ENCODE peak calls at places on chromosomes 12 and 14, in seven cellular contexts. P, J, B, O, S, A and D are unnamed samples.
A peak's percentile ranks its signal among the peaks of the same experiment; 100 is the strongest.

GRCh38 chr14:105694961-105695360 is 168.6 kb downstream of the TMEM121 start:
- DNase-seq in P (no peak), J (no peak), B (no peak), O (no peak), S (no peak), A (no peak), D (no peak)

GRCh38 chr12:27424631-27425230 is 21.8 kb upstream of the SMCO2 start:
- DNase-seq in P (peak; percentile 78), J (no peak), B (peak; percentile 44), O (no peak), S (no peak), A (peak; percentile 50), D (no peak)

GRCh38 chr12:52865090-52865944 is 16.5 kb upstream of the KRT78 start:
- DNase-seq in P (peak; percentile 74), J (no peak), B (peak; percentile 39), O (peak; percentile 21), S (peak; percentile 95), A (peak; percentile 84), D (no peak)

GRCh38 chr14:25132734-25133422 is 82.9 kb upstream of the STXBP6 start:
- DNase-seq in P (peak; percentile 69), J (peak; percentile 29), B (peak; percentile 23), O (peak; percentile 26), S (peak; percentile 89), A (peak; percentile 76), D (no peak)

GRCh38 chr12:30585877-30586276 is 109.8 kb downstream of the IPO8 start:
- DNase-seq in P (no peak), J (no peak), B (no peak), O (no peak), S (no peak), A (no peak), D (no peak)

GRCh38 chr14:45065951-45066350 is 18.0 kb upstream of the PRPF39 start:
- DNase-seq in P (no peak), J (no peak), B (no peak), O (no peak), S (no peak), A (peak; percentile 12), D (no peak)

GRCh38 chr14:70073924-70074566 is 114.7 kb downstream of the SLC8A3 start:
- DNase-seq in P (peak; percentile 70), J (peak; percentile 18), B (no peak), O (no peak), S (no peak), A (peak; percentile 79), D (peak; percentile 78)

GRCh38 chr12:12803186-12803585 is 10.0 kb upstream of the DDX47 start:
- DNase-seq in P (peak; percentile 88), J (no peak), B (peak; percentile 89), O (peak; percentile 71), S (peak; percentile 91), A (no peak), D (peak; percentile 83)

GRCh38 chr12:89019439-89020120 is 332.7 kb downstream of the DUSP6 start:
- DNase-seq in P (peak; percentile 91), J (peak; percentile 64), B (peak; percentile 66), O (peak; percentile 74), S (peak; percentile 93), A (peak; percentile 88), D (peak; percentile 63)

GRCh38 chr14:54565236-54566151 is 1.4 kb upstream of the SAMD4A start:
- DNase-seq in P (peak; percentile 87), J (peak; percentile 77), B (peak; percentile 80), O (peak; percentile 85), S (peak; percentile 99), A (peak; percentile 93), D (peak; percentile 91)

GRCh38 chr12:59808317-59808910 is 212.6 kb downstream of the SLC16A7 start:
- DNase-seq in P (peak; percentile 61), J (no peak), B (peak; percentile 16), O (no peak), S (no peak), A (peak; percentile 56), D (no peak)

GRCh38 chr14:105326891-105327694 is 12.5 kb downstream of the PACS2 start:
- DNase-seq in P (no peak), J (no peak), B (no peak), O (no peak), S (no peak), A (no peak), D (peak; percentile 73)

GRCh38 chr14:87000071-87000470 is 992.9 kb downstream of the GALC start:
- DNase-seq in P (no peak), J (no peak), B (no peak), O (no peak), S (no peak), A (no peak), D (no peak)

GRCh38 chr14:101977311-101978071 is 13.1 kb downstream of the DYNC1H1 start:
- DNase-seq in P (peak; percentile 53), J (no peak), B (no peak), O (no peak), S (peak; percentile 21), A (no peak), D (no peak)

GRCh38 chr12:10736460-10736859 is 13.3 kb upstream of the YBX3 start:
- DNase-seq in P (no peak), J (no peak), B (no peak), O (no peak), S (no peak), A (no peak), D (no peak)

GRCh38 chr12:25151476-25151875 is 43.5 kb downstream of the DNAI7 start:
- DNase-seq in P (peak; percentile 97), J (no peak), B (peak; percentile 98), O (no peak), S (no peak), A (peak; percentile 35), D (peak; percentile 60)

GRCh38 chr14:72634910-72635647 is 258.8 kb downstream of the DPF3 start:
- DNase-seq in P (no peak), J (no peak), B (no peak), O (no peak), S (peak; percentile 14), A (no peak), D (no peak)
- TF ChIP-seq CTCF in P (no peak), J (no peak), B (no peak), O (no peak), S (no peak), A (no peak), D (no peak)

GRCh38 chr12:110995615-110996014 is 75.2 kb upstream of the MYL2 start:
- DNase-seq in P (no peak), J (no peak), B (no peak), O (no peak), S (no peak), A (no peak), D (no peak)
- TF ChIP-seq CTCF in P (no peak), J (no peak), B (no peak), O (no peak), S (no peak), A (no peak), D (no peak)

GRCh38 chr12:2052861-2053674 is at the start of gene CACNA1C:
- DNase-seq in P (peak; percentile 47), J (peak; percentile 16), B (peak; percentile 47), O (no peak), S (peak; percentile 86), A (peak; percentile 85), D (no peak)
- TF ChIP-seq CTCF in P (peak; percentile 3), J (no peak), B (no peak), O (peak; percentile 5), S (no peak), A (no peak), D (peak; percentile 5)

GRCh38 chr12:79406993-79407392 is 283.8 kb downstream of the PAWR start:
- DNase-seq in P (peak; percentile 45), J (no peak), B (no peak), O (no peak), S (no peak), A (no peak), D (no peak)

GRCh38 chr12:79408665-79409064 is 282.1 kb downstream of the PAWR start:
- DNase-seq in P (no peak), J (no peak), B (no peak), O (no peak), S (no peak), A (no peak), D (no peak)

GRCh38 chr12:79411791-79412190 is 279.0 kb downstream of the PAWR start:
- DNase-seq in P (no peak), J (no peak), B (no peak), O (no peak), S (no peak), A (no peak), D (no peak)

GRCh38 chr12:79409562-79409961 is 281.2 kb downstream of the PAWR start:
- DNase-seq in P (peak; percentile 81), J (no peak), B (peak; percentile 89), O (no peak), S (no peak), A (peak; percentile 47), D (no peak)

DNA sequence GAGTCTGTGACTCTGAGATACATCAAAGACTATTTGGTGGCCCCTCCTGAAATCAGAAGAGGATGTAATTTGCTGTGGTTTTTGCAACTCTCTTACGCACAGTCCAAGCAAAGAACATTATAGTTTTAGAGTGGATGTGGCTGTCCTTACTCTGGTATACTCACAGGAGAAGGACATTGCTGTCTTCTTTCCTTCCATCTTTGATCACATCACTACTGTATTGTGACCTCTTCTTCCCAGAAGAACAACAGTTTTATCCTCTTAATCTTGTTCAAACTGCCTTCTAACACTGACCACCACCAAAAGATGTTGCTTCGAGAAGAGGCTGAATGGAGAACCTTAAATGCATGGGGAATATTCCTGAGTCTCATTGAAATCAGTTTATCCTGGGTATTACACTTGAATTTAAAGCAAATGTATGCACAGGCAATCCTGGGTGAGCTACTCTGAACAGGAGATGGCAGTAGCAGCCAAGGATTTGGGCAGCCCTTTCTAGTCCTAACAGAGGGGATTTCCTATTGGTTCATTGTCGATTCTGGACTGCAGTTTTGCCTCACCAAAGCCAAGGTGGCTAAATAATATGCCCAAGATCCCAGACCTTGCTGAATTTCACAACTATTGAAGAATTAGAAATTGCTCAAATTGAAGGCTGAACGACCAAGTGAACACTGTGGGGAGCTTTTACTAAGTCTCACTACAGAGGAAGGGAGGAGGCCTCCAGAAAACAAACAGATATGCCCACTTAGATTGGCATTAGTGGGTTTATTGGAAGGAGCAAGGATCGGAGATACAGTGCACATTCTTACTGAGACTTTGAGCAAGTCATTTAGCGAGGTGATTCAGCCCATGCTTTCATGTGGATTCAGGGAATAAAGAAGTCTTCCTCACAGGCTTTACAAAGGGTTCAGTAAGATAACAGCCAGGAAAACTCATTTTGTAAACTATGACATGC is 282.8 kb downstream of the PAWR start:
- DNase-seq in P (peak; percentile 92), J (no peak), B (peak; percentile 79), O (no peak), S (no peak), A (peak; percentile 85), D (peak; percentile 57)
- TF ChIP-seq CTCF in P (peak; percentile 78), J (no peak), B (peak; percentile 96), O (peak; percentile 48), S (no peak), A (peak; percentile 88), D (peak; percentile 90)